ENCODE peak calls at places on chromosomes 4 and X, in four cellular contexts. U is germinal center; M is GM18507; F is stimulated activated CD4-positive, alpha-beta T cell treated with anti-CD3 and anti-CD28 coated beads, Interleukin-1b, Interleukin-23, amount 100 ng/mL, for 48 hours. D is an unnamed sample.
A peak's percentile ranks its signal among the peaks of the same experiment; 100 is the strongest.

GRCh38 chrX:13791559-13791958 is 25.3 kb downstream of the GPM6B start:
- DNase-seq in F (no peak), U (no peak), M (no peak), D (no peak)

GRCh38 chr4:1490906-1491629 is 84.8 kb upstream of the NKX1-1 start:
- DNase-seq in F (no peak), U (no peak), M (no peak), D (no peak)

GRCh38 chrX:25296850-25297249 is 281.1 kb upstream of the ARX start:
- DNase-seq in U (no peak), F (no peak), M (no peak), D (no peak)

GRCh38 chr4:145503486-145504072 is 21.9 kb downstream of the SMAD1 start:
- DNase-seq in F (no peak), U (no peak), M (no peak), D (peak; percentile 19)

GRCh38 chr4:33780952-33781655 is 2463.2 kb downstream of the ARAP2 start:
- DNase-seq in M (no peak), F (no peak), U (no peak), D (no peak)

GRCh38 chr4:83639849-83640493 is 104.1 kb downstream of the GPAT3 start:
- DNase-seq in U (peak; percentile 47), M (peak; percentile 11), F (peak; percentile 24), D (peak; percentile 80)

GRCh38 chr4:154560824-154561231 is 2.0 kb upstream of the FGB start:
- DNase-seq in F (no peak), M (no peak), U (no peak), D (no peak)

GRCh38 chr4:148203056-148203898 is 238.9 kb downstream of the NR3C2 start:
- DNase-seq in F (no peak), U (no peak), M (no peak), D (no peak)

GRCh38 chr4:98232202-98232601 is 29.0 kb upstream of the RAP1GDS1 start:
- DNase-seq in M (no peak), F (no peak), U (no peak), D (peak; percentile 0)

GRCh38 chr4:75561789-75562188 is 5.9 kb downstream of the ODAPH start:
- DNase-seq in U (no peak), F (no peak), M (no peak), D (no peak)

GRCh38 chr4:184439856-184440592 is 34.3 kb downstream of the IRF2 start:
- DNase-seq in F (no peak), U (no peak), M (no peak), D (no peak)

GRCh38 chrX:145613894-145614293 is 203.7 kb upstream of the SLITRK2 start:
- DNase-seq in F (no peak), U (no peak), M (no peak), D (no peak)

GRCh38 chr4:137707626-137708025 is 175.3 kb upstream of the PCDH18 start:
- DNase-seq in U (no peak), M (no peak), F (no peak), D (no peak)

GRCh38 chrX:110204986-110205385 is 112.9 kb downstream of the AMMECR1 start:
- DNase-seq in F (no peak), U (no peak), M (no peak), D (no peak)

GRCh38 chr4:57043304-57044251 is 64.9 kb downstream of the POLR2B start:
- DNase-seq in M (no peak), F (no peak), U (no peak), D (peak; percentile 68)

GRCh38 chr4:152118108-152118507 is 357.3 kb upstream of the GATB start:
- DNase-seq in F (no peak), M (no peak), U (no peak), D (no peak)

GRCh38 chr4:139655116-139655515 is 10.5 kb upstream of the MGST2 start:
- DNase-seq in M (no peak), U (no peak), F (peak; percentile 8), D (peak; percentile 73)

GRCh38 chr4:120750152-120750525 is 172.4 kb downstream of the PRDM5 start:
- DNase-seq in F (no peak), U (no peak), M (no peak), D (no peak)

GRCh38 chrX:108018659-108019381 is 26.0 kb upstream of the VSIG1 start:
- DNase-seq in U (no peak), M (no peak), F (peak; percentile 16), D (no peak)

GRCh38 chr4:70603856-70604255 is 11.8 kb downstream of the AMBN start:
- DNase-seq in U (no peak), F (no peak), M (no peak), D (no peak)

GRCh38 chrX:71536285-71536684 is 3.4 kb downstream of the OGT start:
- DNase-seq in U (no peak), F (peak; percentile 43), M (no peak), D (no peak)

GRCh38 chr4:104395219-104395618 is 99.5 kb downstream of the CXXC4 start:
- DNase-seq in M (no peak), U (no peak), F (no peak), D (no peak)

GRCh38 chr4:10003666-10004065 is 17.6 kb downstream of the SLC2A9 start:
- DNase-seq in M (no peak), F (peak; percentile 29), U (no peak), D (no peak)

GRCh38 chr4:80911458-80911857 is 119.0 kb upstream of the BMP3 start:
- DNase-seq in F (no peak), M (no peak), U (no peak), D (no peak)

GRCh38 chrX:102712967-102713677 is 874 bp downstream of the GPRASP2 start:
- DNase-seq in F (no peak), U (no peak), M (no peak), D (peak; percentile 63)

GRCh38 chr4:109183851-109184345 is 118.6 kb downstream of the COL25A1 start:
- DNase-seq in U (no peak), M (no peak), F (no peak), D (no peak)

GRCh38 chr4:37867102-37867501 is 23.8 kb upstream of the TBC1D1 start:
- DNase-seq in M (no peak), F (no peak), U (no peak), D (no peak)

GRCh38 chr4:185987976-185988627 is 80.9 kb upstream of the TLR3 start:
- DNase-seq in U (no peak), M (no peak), F (no peak), D (no peak)

GRCh38 chr4:139530833-139531427 is 25.1 kb downstream of the SETD7 start:
- DNase-seq in M (peak; percentile 42), U (peak; percentile 77), F (peak; percentile 37), D (peak; percentile 43)

GRCh38 chr4:83128235-83128929 is 13.9 kb upstream of the PLAC8 start:
- DNase-seq in U (no peak), F (no peak), M (no peak), D (no peak)

GRCh38 chr4:113390850-113391249 is 341.4 kb downstream of the ANK2 start:
- DNase-seq in M (no peak), F (no peak), U (no peak), D (no peak)

GRCh38 chr4:166501941-166502382 is 628.9 kb downstream of the TLL1 start:
- DNase-seq in M (no peak), U (peak; percentile 9), F (no peak), D (peak; percentile 6)

GRCh38 chrX:149274516-149275105 is 230.5 kb downstream of the IDS start:
- DNase-seq in U (no peak), F (no peak), M (no peak), D (no peak)

GRCh38 chr4:24001486-24001885 is 111.6 kb upstream of the PPARGC1A start:
- DNase-seq in F (no peak), U (no peak), M (no peak), D (no peak)

GRCh38 chr4:45650545-45650944 is 473.3 kb downstream of the GABRG1 start:
- DNase-seq in F (no peak), M (no peak), U (no peak), D (no peak)